ENCODE peak calls at places on chromosome 21, in five cellular contexts. J, I, L, T and E are unnamed samples.

GRCh38 chr21:44958471-44959191 is 18.8 kb downstream of the SLX9 start:
- DNase-seq in T (peak; percentile 89), J (no peak), I (peak; percentile 37), L (peak; percentile 88), E (no peak)

GRCh38 chr21:33403128-33403785 is at the start of gene IFNGR2:
- DNase-seq in J (peak; percentile 64), L (peak; percentile 33), T (no peak), I (peak; percentile 36), E (no peak)

GRCh38 chr21:14548751-14549150 is 2.6 kb upstream of the SAMSN1 start:
- DNase-seq in J (no peak), T (peak; percentile 92), L (peak; percentile 56), I (no peak), E (no peak)

GRCh38 chr21:39885119-39885848 is 18.0 kb downstream of the PCP4 start:
- DNase-seq in T (no peak), L (no peak), I (no peak), J (no peak), E (no peak)

GRCh38 chr21:44878053-44878982 is 4.8 kb upstream of the PTTG1IP start:
- DNase-seq in T (peak; percentile 53), J (no peak), I (no peak), L (no peak), E (no peak)

GRCh38 chr21:42424848-42425602 is 21.3 kb downstream of the UBASH3A start:
- DNase-seq in I (no peak), J (no peak), T (no peak), L (no peak), E (no peak)

GRCh38 chr21:29238052-29238966 is 60.4 kb upstream of the BACH1 start:
- DNase-seq in I (no peak), T (peak; percentile 76), L (peak; percentile 50), J (no peak), E (no peak)

GRCh38 chr21:28856588-28857250 is 136.0 kb downstream of the LTN1 start:
- DNase-seq in I (no peak), J (no peak), T (no peak), L (no peak), E (no peak)

GRCh38 chr21:28823464-28823863 is 169.2 kb downstream of the LTN1 start:
- DNase-seq in I (no peak), T (no peak), L (no peak), J (no peak), E (no peak)

GRCh38 chr21:45792682-45793383 is 149.3 kb downstream of the PCBP3 start:
- DNase-seq in L (no peak), J (no peak), T (no peak), I (no peak), E (no peak)

GRCh38 chr21:45763074-45763473 is 119.5 kb downstream of the PCBP3 start:
- DNase-seq in J (no peak), L (no peak), T (no peak), I (no peak), E (no peak)

GRCh38 chr21:46214478-46215340 is 13.9 kb downstream of the LSS start:
- DNase-seq in J (no peak), L (no peak), T (no peak), I (no peak), E (no peak)

GRCh38 chr21:34576043-34576466 is 38.9 kb downstream of the RCAN1 start:
- DNase-seq in I (no peak), J (no peak), T (peak; percentile 36), L (peak; percentile 22), E (peak; percentile 10)

GRCh38 chr21:34889287-34889536 is 159.9 kb downstream of the RUNX1 start:
- DNase-seq in I (peak; percentile 51), J (no peak), L (peak; percentile 80), T (peak; percentile 80), E (peak; percentile 71)

GRCh38 chr21:17738171-17738953 is 80.8 kb downstream of the C21orf91 start:
- DNase-seq in I (no peak), T (peak; percentile 19), J (no peak), L (no peak), E (no peak)

GRCh38 chr21:29148535-29148934 is 18.1 kb downstream of the MAP3K7CL start:
- DNase-seq in T (no peak), I (no peak), L (no peak), J (no peak), E (peak; percentile 64)

GRCh38 chr21:14541840-14542495 is 4.1 kb downstream of the SAMSN1 start:
- DNase-seq in T (peak; percentile 62), L (peak; percentile 32), J (no peak), I (no peak), E (no peak)

GRCh38 chr21:33339938-33340337 is 15.2 kb downstream of the IFNAR1 start:
- DNase-seq in T (no peak), I (no peak), L (no peak), J (no peak), E (no peak)

GRCh38 chr21:35249636-35250035 is 200.5 kb upstream of the RUNX1 start:
- DNase-seq in J (no peak), T (no peak), I (no peak), L (no peak), E (no peak)

GRCh38 chr21:32653326-32653901 is 41.2 kb upstream of the CFAP298 start:
- DNase-seq in T (peak; percentile 42), L (peak; percentile 47), I (peak; percentile 21), J (no peak), E (no peak)

GRCh38 chr21:27339902-27340301 is 373.0 kb upstream of the ADAMTS5 start:
- DNase-seq in T (no peak), L (no peak), J (no peak), I (no peak), E (no peak)

GRCh38 chr21:15138475-15138874 is 73.7 kb upstream of the NRIP1 start:
- DNase-seq in T (no peak), J (no peak), L (no peak), I (no peak), E (no peak)

GRCh38 chr21:29538115-29538514 is 239.4 kb downstream of the BACH1 start:
- DNase-seq in T (peak; percentile 76), L (peak; percentile 66), J (no peak), I (no peak), E (no peak)

GRCh38 chr21:34517491-34518245 is 5.7 kb upstream of the KCNE1 start:
- DNase-seq in I (no peak), J (no peak), L (no peak), T (no peak), E (no peak)

GRCh38 chr21:42478504-42478903 is 17.5 kb downstream of the RSPH1 start:
- DNase-seq in I (no peak), T (no peak), L (no peak), J (no peak), E (no peak)

GRCh38 chr21:21097425-21097824 is 99.2 kb downstream of the NCAM2 start:
- DNase-seq in T (no peak), I (no peak), L (no peak), J (no peak), E (no peak)

GRCh38 chr21:27793901-27794300 is 827.0 kb upstream of the ADAMTS5 start:
- DNase-seq in L (no peak), T (no peak), I (no peak), J (no peak), E (no peak)

GRCh38 chr21:17472592-17473271 is 40.1 kb upstream of the CXADR start:
- DNase-seq in I (no peak), T (no peak), L (no peak), J (no peak), E (no peak)

DNA sequence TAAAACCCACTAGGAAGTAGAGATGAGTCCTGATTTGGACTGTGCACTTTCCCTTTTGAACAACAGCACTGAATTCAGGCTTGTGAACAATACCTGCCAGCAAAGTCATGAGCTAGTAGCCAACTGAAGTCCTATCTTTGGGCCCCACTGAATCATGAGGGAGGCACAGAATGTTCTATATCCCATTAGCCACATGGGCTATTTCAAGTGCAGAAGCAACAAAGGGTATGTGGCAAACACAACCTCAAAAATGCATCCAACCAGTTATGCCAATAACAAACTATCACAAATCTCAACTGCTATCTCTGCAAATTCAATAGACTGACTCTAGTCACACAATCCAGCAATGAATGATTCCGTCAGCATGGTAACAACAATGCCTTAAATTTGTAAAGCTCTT is 276.0 kb downstream of the MRPL39 start:
- DNase-seq in I (no peak), T (peak; percentile 78), J (no peak), L (peak; percentile 60), E (no peak)
- TF ChIP-seq CTCF in I (no peak), T (no peak), J (no peak), L (no peak), E (no peak)

DNA sequence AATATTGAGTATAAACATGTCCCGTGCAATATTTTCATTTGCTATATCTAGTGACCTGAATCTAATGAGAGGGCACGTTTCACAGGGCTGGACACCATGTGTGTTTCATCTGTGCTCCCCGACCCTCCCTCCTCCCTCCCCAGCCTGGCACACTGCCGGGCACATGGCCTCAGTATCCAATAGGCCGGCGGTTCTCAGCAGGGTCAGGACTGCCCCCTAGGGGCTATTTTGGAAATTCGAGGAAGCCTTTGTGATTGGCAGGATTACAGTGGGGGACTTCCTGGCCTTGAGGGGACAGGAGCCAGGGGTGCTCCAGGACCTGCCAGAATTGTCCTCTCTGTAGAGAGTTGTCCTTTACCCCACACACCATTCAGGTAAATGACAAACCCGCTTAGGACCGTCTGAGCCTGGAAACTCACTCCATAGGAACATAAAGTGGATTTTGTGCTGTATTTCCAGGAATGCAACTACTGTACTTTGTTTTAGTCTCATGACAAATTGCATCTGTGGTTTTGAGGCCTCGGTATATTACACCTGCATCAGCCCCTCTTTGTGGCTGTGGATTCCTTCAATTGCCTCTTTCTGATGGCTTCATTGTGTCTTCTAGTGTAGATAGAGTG is 109.5 kb upstream of the SIM2 start:
- DNase-seq in I (peak; percentile 21), T (peak; percentile 65), L (peak; percentile 37), J (no peak), E (peak; percentile 35)
- TF ChIP-seq CTCF in I (peak; percentile 54), T (peak; percentile 70), L (peak; percentile 56), J (no peak), E (peak; percentile 85)

DNA sequence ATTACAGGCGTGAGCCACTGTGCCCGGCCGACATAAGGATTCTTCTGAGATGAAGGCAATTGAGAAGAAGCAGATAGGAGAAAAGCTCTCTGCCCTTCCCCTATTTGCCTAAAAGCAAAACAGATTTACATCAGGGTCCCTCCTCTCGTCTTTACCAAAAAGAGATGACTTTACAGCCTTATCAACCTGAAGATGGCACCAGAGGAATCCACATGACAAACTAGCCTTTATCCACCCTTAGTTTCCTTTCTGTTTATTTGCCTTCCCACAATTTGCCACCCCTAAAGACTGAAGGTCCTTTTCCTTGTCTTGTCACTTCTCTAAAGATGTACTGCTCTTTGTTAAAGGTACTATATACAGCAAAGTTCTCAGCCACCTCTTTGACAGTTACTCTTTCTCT is 70.7 kb upstream of the KRTAP19-8 start:
- DNase-seq in L (peak; percentile 36), T (peak; percentile 45), J (no peak), I (no peak), E (no peak)
- TF ChIP-seq CTCF in L (peak; percentile 17), T (peak; percentile 10), J (no peak), I (no peak), E (no peak)

DNA sequence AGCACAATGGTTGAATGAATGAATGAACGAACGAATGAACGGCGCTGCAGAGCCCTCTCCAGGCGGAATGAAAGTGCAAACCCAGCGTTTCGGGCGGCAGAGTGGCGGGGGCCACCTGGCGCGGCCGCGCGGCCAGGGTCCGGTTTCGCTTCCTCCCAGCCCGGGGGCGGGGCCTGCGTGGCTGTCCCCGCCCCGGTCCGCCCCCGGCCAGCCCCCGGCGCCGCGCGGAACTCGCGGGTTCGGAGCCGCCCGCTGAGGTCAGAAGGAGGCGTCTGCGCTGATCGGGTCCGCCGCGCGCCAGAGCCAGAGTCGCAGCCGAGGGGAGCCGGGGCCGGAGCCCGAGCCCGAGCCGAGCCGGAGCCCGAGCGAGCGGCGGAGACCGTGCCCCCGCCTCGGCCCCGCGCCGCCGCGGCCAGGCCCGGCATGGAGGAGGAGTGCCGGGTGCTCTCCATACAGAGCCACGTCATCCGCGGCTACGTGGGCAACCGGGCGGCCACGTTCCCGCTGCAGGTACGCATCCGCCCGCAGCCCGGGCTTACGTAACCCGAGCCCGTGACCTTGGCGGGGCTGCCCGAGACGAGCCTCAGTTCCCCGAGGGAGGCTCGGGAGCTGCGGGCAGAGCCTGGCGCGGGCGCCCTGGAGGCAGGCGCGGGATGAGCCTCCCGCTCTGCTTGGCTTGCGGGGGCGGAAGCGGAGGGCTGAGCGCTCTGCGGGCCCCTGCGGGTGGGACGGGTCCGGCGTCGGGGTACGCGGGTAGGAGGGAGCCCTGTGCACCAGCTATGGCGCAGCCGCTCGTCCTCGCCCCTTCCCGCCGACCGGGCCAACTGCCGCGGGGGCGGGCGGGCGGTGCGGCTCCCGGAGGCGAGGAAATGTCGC is at the start of gene PDXK:
- DNase-seq in I (peak; percentile 85), L (peak; percentile 78), T (peak; percentile 76), J (peak; percentile 93), E (peak; percentile 67)
- TF ChIP-seq CTCF in I (no peak), L (no peak), T (no peak), J (no peak), E (peak; percentile 29)